ENCODE peak calls at places on chromosomes 3 and 15, in seven cellular contexts. R is AG09309, C is cardiac fibroblast, K is body of pancreas, G is heart left ventricle, Y is GM23338, Z is left ventricle myocardium inferior. T is an unnamed sample.

GRCh38 chr3:8607285-8608040 is 37.1 kb downstream of the SSUH2 start:
- DNase-seq in R (peak; percentile 59), C (peak; percentile 84), K (peak; percentile 69), G (peak; percentile 73), Y (peak; percentile 51), Z (peak; percentile 69), T (no peak)

GRCh38 chr3:112333386-112334334 is 704 bp downstream of the CD200 start:
- DNase-seq in R (no peak), C (peak; percentile 56), K (no peak), G (no peak), Y (peak; percentile 87), Z (peak; percentile 13), T (no peak)

GRCh38 chr15:89575656-89576416 is 567 bp downstream of the TICRR start:
- DNase-seq in R (no peak), C (peak; percentile 32), K (no peak), G (no peak), Y (peak; percentile 59), Z (peak; percentile 22), T (no peak)

GRCh38 chr3:122679467-122680291 is 960 bp upstream of the PARP14 start:
- DNase-seq in R (no peak), C (peak; percentile 28), K (peak; percentile 34), G (no peak), Y (peak; percentile 32), Z (no peak), T (no peak)

GRCh38 chr3:67531149-67532101 is 123.0 kb downstream of the SUCLG2 start:
- DNase-seq in R (no peak), C (peak; percentile 32), K (no peak), G (no peak), Y (no peak), Z (no peak), T (no peak)

GRCh38 chr3:129855454-129856419 is 37.8 kb downstream of the TMCC1 start:
- DNase-seq in R (peak; percentile 25), C (peak; percentile 88), K (no peak), G (no peak), Y (no peak), Z (no peak), T (no peak)

GRCh38 chr3:127087441-127087840 is 104.5 kb downstream of the PLXNA1 start:
- DNase-seq in R (no peak), C (no peak), K (no peak), G (no peak), Y (no peak), Z (peak; percentile 1), T (no peak)

GRCh38 chr3:22450785-22451400 is 699.9 kb upstream of the ZNF385D start:
- DNase-seq in R (no peak), C (no peak), K (no peak), G (no peak), Y (no peak), Z (no peak), T (no peak)

GRCh38 chr15:61906961-61907752 is 153.1 kb downstream of the VPS13C start:
- DNase-seq in R (no peak), C (no peak), K (peak; percentile 12), G (no peak), Y (no peak), Z (no peak), T (no peak)

GRCh38 chr15:31207246-31207645 is 105.7 kb upstream of the TRPM1 start:
- DNase-seq in R (no peak), C (no peak), K (no peak), G (no peak), Y (no peak), Z (no peak), T (no peak)

GRCh38 chr15:48645558-48646330 is at the start of gene FBN1:
- DNase-seq in R (peak; percentile 72), C (peak; percentile 96), K (peak; percentile 29), G (peak; percentile 79), Y (peak; percentile 86), Z (peak; percentile 71), T (peak; percentile 69)

GRCh38 chr15:49621327-49622210 is 721 bp downstream of the DTWD1 start:
- DNase-seq in R (no peak), C (peak; percentile 39), K (peak; percentile 25), G (no peak), Y (peak; percentile 16), Z (no peak), T (no peak)

GRCh38 chr3:134877788-134878187 is 82.7 kb downstream of the EPHB1 start:
- DNase-seq in R (no peak), C (no peak), K (no peak), G (no peak), Y (no peak), Z (no peak), T (no peak)

GRCh38 chr3:61381745-61382392 is 130.6 kb upstream of the FHIT start:
- DNase-seq in R (no peak), C (peak; percentile 24), K (no peak), G (no peak), Y (peak; percentile 76), Z (no peak), T (no peak)

GRCh38 chr15:41561104-41561776 is 2.2 kb downstream of the TYRO3 start:
- DNase-seq in R (no peak), C (no peak), K (no peak), G (no peak), Y (no peak), Z (no peak), T (no peak)

DNA sequence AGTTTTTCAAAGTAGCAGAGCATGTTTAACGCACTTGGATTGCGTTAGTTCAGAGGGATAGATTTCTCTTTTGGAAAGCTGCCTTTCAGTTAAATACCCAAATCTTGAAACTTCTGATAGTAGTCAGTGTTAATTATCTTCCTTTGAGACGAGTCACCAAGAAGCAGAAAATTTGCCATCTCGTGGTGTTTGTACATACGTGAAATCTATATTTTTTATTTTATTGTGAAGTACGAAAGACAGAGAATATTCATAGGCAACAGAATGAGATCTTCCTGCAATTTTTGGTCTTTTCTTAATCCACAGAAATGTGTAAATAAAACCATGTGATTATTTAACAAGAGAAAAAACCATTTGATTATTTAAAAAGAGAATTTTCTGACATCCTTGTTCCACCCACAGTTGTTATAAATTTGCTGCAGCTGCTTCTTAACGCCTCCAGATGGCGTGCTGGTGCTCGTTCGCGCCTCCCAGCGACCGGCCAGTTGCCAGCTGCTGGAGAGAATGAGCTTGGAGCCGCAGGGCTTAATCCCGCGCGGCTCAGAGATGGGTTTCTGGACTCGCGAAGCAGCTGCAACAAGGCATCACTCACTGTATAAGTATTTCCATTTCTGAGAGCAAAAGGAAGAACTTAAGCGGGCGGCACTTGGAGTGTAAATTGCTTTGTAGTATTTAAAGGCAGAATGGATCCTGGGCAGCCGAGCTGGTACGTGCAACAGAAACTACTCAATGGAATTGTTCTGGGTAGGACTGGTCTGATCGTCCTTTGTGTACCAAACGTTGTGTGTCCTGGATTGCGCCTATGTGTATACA is 10.5 kb upstream of the SLITRK3 start:
- DNase-seq in R (peak; percentile 31), C (peak; percentile 79), K (peak; percentile 85), G (peak; percentile 63), Y (peak; percentile 89), Z (peak; percentile 66), T (no peak)
- TF ChIP-seq CTCF in R (peak; percentile 91), C (peak; percentile 96), K (peak; percentile 70), G (peak; percentile 76), Y (peak; percentile 93), Z (peak; percentile 88), T (peak; percentile 91)

DNA sequence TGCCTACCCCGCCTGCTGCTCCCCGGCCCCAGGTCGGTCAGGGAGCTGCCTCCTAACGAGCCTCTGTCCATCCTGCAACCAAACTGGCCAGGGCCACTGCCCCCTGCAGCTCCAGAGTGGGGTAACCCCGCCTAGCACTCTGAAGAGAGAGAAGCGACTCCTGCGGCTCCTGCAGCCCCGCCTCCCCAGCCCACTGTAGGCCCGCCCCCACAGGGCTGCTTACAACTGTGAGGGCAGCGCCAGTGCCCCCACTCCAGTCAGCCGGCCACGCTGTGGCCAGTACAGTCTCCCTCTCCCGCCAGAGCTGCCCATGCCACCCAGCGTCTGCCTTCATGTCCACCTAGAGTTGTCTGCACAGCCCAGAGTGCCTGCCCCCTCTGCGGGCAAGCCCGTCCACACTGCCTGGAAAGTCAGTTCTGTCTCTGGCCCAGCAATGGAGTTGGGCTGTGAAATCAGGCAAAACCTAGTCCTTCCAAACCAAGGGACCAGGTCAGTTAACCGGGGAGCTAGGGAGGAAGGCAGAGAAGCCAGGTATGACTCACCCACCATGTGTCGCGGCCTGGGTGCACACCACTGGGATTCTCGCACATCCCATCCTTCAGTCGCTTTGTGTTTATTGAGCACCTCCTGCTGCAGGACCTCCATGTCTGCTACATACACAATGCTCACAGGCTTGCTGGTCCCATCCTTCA is 2.4 kb downstream of the UCN2 start:
- DNase-seq in R (no peak), C (peak; percentile 52), K (peak; percentile 43), G (peak; percentile 59), Y (peak; percentile 92), Z (peak; percentile 65), T (no peak)
- H3K4me3 ChIP-seq in R (peak overlapping the region; percentile 9), C (peak overlapping the region; percentile 3), K (no peak overlapping the region), G (peak overlapping the region; percentile 38), Y (peak overlapping the region; percentile 38), Z (peak overlapping the region; percentile 56), T (peak overlapping the region; percentile 44)

GRCh38 chr3:128503164-128503651 is 10.2 kb upstream of the GATA2 start:
- DNase-seq in R (no peak), C (no peak), K (no peak), G (no peak), Y (peak; percentile 68), Z (no peak), T (no peak)
- TF ChIP-seq CTCF in R (peak; percentile 33), C (peak; percentile 14), K (peak; percentile 23), G (no peak), Y (peak; percentile 49), Z (peak; percentile 44), T (peak; percentile 20)

GRCh38 chr3:138351151-138351550 is 2.8 kb downstream of the MRAS start:
- DNase-seq in R (no peak), C (peak; percentile 11), K (no peak), G (no peak), Y (no peak), Z (no peak), T (no peak)

GRCh38 chr3:138347084-138347483 is 1.3 kb upstream of the MRAS start:
- DNase-seq in R (no peak), C (no peak), K (no peak), G (no peak), Y (no peak), Z (no peak), T (no peak)

GRCh38 chr3:138348107-138348949 is at the start of gene MRAS:
- DNase-seq in R (peak; percentile 33), C (peak; percentile 82), K (peak; percentile 85), G (peak; percentile 83), Y (peak; percentile 91), Z (peak; percentile 83), T (no peak)

GRCh38 chr3:138349926-138350665 is 1.7 kb downstream of the MRAS start:
- DNase-seq in R (no peak), C (no peak), K (no peak), G (no peak), Y (no peak), Z (no peak), T (no peak)

DNA sequence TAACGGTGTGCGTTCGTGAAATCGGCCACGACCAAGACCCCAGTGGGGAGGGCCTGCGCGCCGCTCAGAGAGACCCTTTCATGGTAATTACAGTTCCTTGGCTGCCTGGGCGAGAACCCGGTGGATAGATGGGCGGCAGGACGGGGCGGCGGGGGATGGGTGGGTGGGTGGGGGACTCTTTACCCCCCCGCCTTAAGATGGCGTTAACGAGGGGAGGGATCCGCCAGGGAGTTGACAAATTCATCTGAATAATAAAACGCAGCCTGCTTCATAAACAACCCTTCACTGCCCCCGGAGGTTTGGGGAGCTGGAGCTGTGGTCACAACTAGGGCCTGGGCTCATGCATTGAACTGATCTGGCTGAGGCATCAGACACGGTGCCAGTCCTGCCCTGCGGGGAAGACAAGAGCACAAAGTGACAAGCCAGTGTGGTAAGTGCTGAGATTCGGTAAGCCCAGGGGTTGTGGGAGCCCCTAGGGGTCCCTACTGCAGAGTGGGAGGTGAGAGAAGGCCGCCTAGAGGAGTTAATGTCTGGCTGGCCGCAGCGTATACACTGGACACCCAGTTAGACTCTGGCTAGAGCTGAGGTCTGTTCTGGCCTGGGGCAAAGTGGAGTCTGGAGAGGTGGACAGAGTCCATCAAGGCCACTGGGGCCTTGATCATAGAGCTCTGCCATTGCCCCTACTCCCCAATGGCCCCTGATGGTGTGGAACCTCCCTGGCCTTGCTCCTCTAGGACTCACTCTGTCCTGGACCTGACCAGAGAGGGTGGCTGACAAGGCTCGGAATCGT is 766 bp downstream of the MRAS start:
- DNase-seq in R (no peak), C (peak; percentile 24), K (peak; percentile 28), G (no peak), Y (peak; percentile 62), Z (no peak), T (no peak)
- H3K4me3 ChIP-seq in R (peak overlapping the region; percentile 68), C (peak overlapping the region; percentile 64), K (peak overlapping the region; percentile 49), G (peak overlapping the region; percentile 87), Y (peak overlapping the region; percentile 62), Z (peak overlapping the region; percentile 92), T (peak overlapping the region; percentile 74)

T was measured in AG04449.